ENCODE peak calls at places on chromosomes 6 and 20, in six cellular contexts. One of them, this sample, is unnamed.
A peak's percentile ranks its signal among the peaks of the same experiment; 100 is the strongest.

GRCh38 chr20:11438412-11438811 is 479.3 kb upstream of the BTBD3 start:
- DNase-seq in HEK293T: no peak
- DNase-seq in stimulated activated CD8-positive, alpha-beta memory T cell treated with anti-CD3 and anti-CD28 coated beads, Interleukin-15, amount 100 ng/mL, for 24 hours: no peak
- DNase-seq in NCI-H446 treated with DMSO at 0.1 percent for 48 hours: no peak
- DNase-seq in neural crest cell: no peak
- DNase-seq in brain microvascular endothelial cell: no peak
- DNase-seq in this sample: no peak

GRCh38 chr6:43060034-43060754 is 763 bp downstream of the KLC4 start:
- DNase-seq in HEK293T: no peak
- DNase-seq in stimulated activated CD8-positive, alpha-beta memory T cell treated with anti-CD3 and anti-CD28 coated beads, Interleukin-15, amount 100 ng/mL, for 24 hours: no peak
- DNase-seq in NCI-H446 treated with DMSO at 0.1 percent for 48 hours: no peak
- DNase-seq in neural crest cell: no peak
- DNase-seq in brain microvascular endothelial cell: no peak
- DNase-seq in this sample: no peak

GRCh38 chr20:54844346-54844745 is 369.0 kb downstream of the DOK5 start:
- DNase-seq in HEK293T: no peak
- DNase-seq in stimulated activated CD8-positive, alpha-beta memory T cell treated with anti-CD3 and anti-CD28 coated beads, Interleukin-15, amount 100 ng/mL, for 24 hours: no peak
- DNase-seq in NCI-H446 treated with DMSO at 0.1 percent for 48 hours: no peak
- DNase-seq in neural crest cell: no peak
- DNase-seq in brain microvascular endothelial cell: no peak
- DNase-seq in this sample: no peak

GRCh38 chr20:63567382-63568169 is 6.5 kb downstream of the HELZ2 start:
- DNase-seq in HEK293T: no peak
- DNase-seq in stimulated activated CD8-positive, alpha-beta memory T cell treated with anti-CD3 and anti-CD28 coated beads, Interleukin-15, amount 100 ng/mL, for 24 hours: no peak
- DNase-seq in NCI-H446 treated with DMSO at 0.1 percent for 48 hours: no peak
- DNase-seq in neural crest cell: no peak
- DNase-seq in brain microvascular endothelial cell: peak; percentile 20
- DNase-seq in this sample: no peak

GRCh38 chr20:38267251-38267650 is 6.7 kb upstream of the KIAA1755 start:
- DNase-seq in HEK293T: no peak
- DNase-seq in stimulated activated CD8-positive, alpha-beta memory T cell treated with anti-CD3 and anti-CD28 coated beads, Interleukin-15, amount 100 ng/mL, for 24 hours: no peak
- DNase-seq in NCI-H446 treated with DMSO at 0.1 percent for 48 hours: no peak
- DNase-seq in neural crest cell: no peak
- DNase-seq in brain microvascular endothelial cell: no peak
- DNase-seq in this sample: no peak

GRCh38 chr6:39476670-39477069 is 154.2 kb upstream of the KCNK16 start:
- DNase-seq in HEK293T: no peak
- DNase-seq in stimulated activated CD8-positive, alpha-beta memory T cell treated with anti-CD3 and anti-CD28 coated beads, Interleukin-15, amount 100 ng/mL, for 24 hours: no peak
- DNase-seq in NCI-H446 treated with DMSO at 0.1 percent for 48 hours: no peak
- DNase-seq in neural crest cell: no peak
- DNase-seq in brain microvascular endothelial cell: no peak
- DNase-seq in this sample: no peak

GRCh38 chr6:75117701-75118100 is 88.2 kb downstream of the COL12A1 start:
- DNase-seq in HEK293T: no peak
- DNase-seq in stimulated activated CD8-positive, alpha-beta memory T cell treated with anti-CD3 and anti-CD28 coated beads, Interleukin-15, amount 100 ng/mL, for 24 hours: no peak
- DNase-seq in NCI-H446 treated with DMSO at 0.1 percent for 48 hours: no peak
- DNase-seq in neural crest cell: no peak
- DNase-seq in brain microvascular endothelial cell: peak; percentile 35
- DNase-seq in this sample: no peak

GRCh38 chr6:166598441-166599138 is 12.1 kb upstream of the RAMACL start:
- DNase-seq in HEK293T: no peak
- DNase-seq in stimulated activated CD8-positive, alpha-beta memory T cell treated with anti-CD3 and anti-CD28 coated beads, Interleukin-15, amount 100 ng/mL, for 24 hours: no peak
- DNase-seq in NCI-H446 treated with DMSO at 0.1 percent for 48 hours: no peak
- DNase-seq in neural crest cell: no peak
- DNase-seq in brain microvascular endothelial cell: peak; percentile 91
- DNase-seq in this sample: no peak

GRCh38 chr6:140032177-140032576 is 657.7 kb upstream of the CITED2 start:
- DNase-seq in HEK293T: no peak
- DNase-seq in stimulated activated CD8-positive, alpha-beta memory T cell treated with anti-CD3 and anti-CD28 coated beads, Interleukin-15, amount 100 ng/mL, for 24 hours: no peak
- DNase-seq in NCI-H446 treated with DMSO at 0.1 percent for 48 hours: no peak
- DNase-seq in neural crest cell: no peak
- DNase-seq in brain microvascular endothelial cell: no peak
- DNase-seq in this sample: no peak

GRCh38 chr20:45450097-45450818 is 19.3 kb upstream of the WFDC2 start:
- DNase-seq in HEK293T: peak; percentile 52
- DNase-seq in stimulated activated CD8-positive, alpha-beta memory T cell treated with anti-CD3 and anti-CD28 coated beads, Interleukin-15, amount 100 ng/mL, for 24 hours: no peak
- DNase-seq in NCI-H446 treated with DMSO at 0.1 percent for 48 hours: no peak
- DNase-seq in neural crest cell: no peak
- DNase-seq in brain microvascular endothelial cell: peak; percentile 27
- DNase-seq in this sample: peak; percentile 31

GRCh38 chr6:116564921-116565872 is 6.1 kb upstream of the RWDD1 start:
- DNase-seq in HEK293T: no peak
- DNase-seq in stimulated activated CD8-positive, alpha-beta memory T cell treated with anti-CD3 and anti-CD28 coated beads, Interleukin-15, amount 100 ng/mL, for 24 hours: no peak
- DNase-seq in NCI-H446 treated with DMSO at 0.1 percent for 48 hours: no peak
- DNase-seq in neural crest cell: no peak
- DNase-seq in brain microvascular endothelial cell: no peak
- DNase-seq in this sample: no peak

GRCh38 chr6:126625019-126625418 is 285.1 kb downstream of the CENPW start:
- DNase-seq in HEK293T: no peak
- DNase-seq in stimulated activated CD8-positive, alpha-beta memory T cell treated with anti-CD3 and anti-CD28 coated beads, Interleukin-15, amount 100 ng/mL, for 24 hours: no peak
- DNase-seq in NCI-H446 treated with DMSO at 0.1 percent for 48 hours: no peak
- DNase-seq in neural crest cell: peak; percentile 24
- DNase-seq in brain microvascular endothelial cell: peak; percentile 43
- DNase-seq in this sample: no peak

GRCh38 chr20:63521602-63522001 is 1.0 kb downstream of the PPDPF start:
- DNase-seq in HEK293T: no peak
- DNase-seq in stimulated activated CD8-positive, alpha-beta memory T cell treated with anti-CD3 and anti-CD28 coated beads, Interleukin-15, amount 100 ng/mL, for 24 hours: no peak
- DNase-seq in NCI-H446 treated with DMSO at 0.1 percent for 48 hours: no peak
- DNase-seq in neural crest cell: no peak
- DNase-seq in brain microvascular endothelial cell: no peak
- DNase-seq in this sample: no peak

GRCh38 chr6:10397756-10398438 is 17.0 kb downstream of the TFAP2A start:
- DNase-seq in HEK293T: no peak
- DNase-seq in stimulated activated CD8-positive, alpha-beta memory T cell treated with anti-CD3 and anti-CD28 coated beads, Interleukin-15, amount 100 ng/mL, for 24 hours: no peak
- DNase-seq in NCI-H446 treated with DMSO at 0.1 percent for 48 hours: no peak
- DNase-seq in neural crest cell: no peak
- DNase-seq in brain microvascular endothelial cell: no peak
- DNase-seq in this sample: no peak

GRCh38 chr6:139373154-139373927 is 1.1 kb downstream of the CITED2 start:
- DNase-seq in HEK293T: peak; percentile 42
- DNase-seq in stimulated activated CD8-positive, alpha-beta memory T cell treated with anti-CD3 and anti-CD28 coated beads, Interleukin-15, amount 100 ng/mL, for 24 hours: peak; percentile 36
- DNase-seq in NCI-H446 treated with DMSO at 0.1 percent for 48 hours: peak; percentile 50
- DNase-seq in neural crest cell: peak; percentile 43
- DNase-seq in brain microvascular endothelial cell: peak; percentile 37
- DNase-seq in this sample: no peak

GRCh38 chr20:63230800-63231268 is 4.9 kb upstream of the BIRC7 start:
- DNase-seq in HEK293T: peak; percentile 63
- DNase-seq in stimulated activated CD8-positive, alpha-beta memory T cell treated with anti-CD3 and anti-CD28 coated beads, Interleukin-15, amount 100 ng/mL, for 24 hours: no peak
- DNase-seq in NCI-H446 treated with DMSO at 0.1 percent for 48 hours: no peak
- DNase-seq in neural crest cell: peak; percentile 70
- DNase-seq in brain microvascular endothelial cell: peak; percentile 65
- DNase-seq in this sample: no peak

GRCh38 chr6:118813795-118814194 is 80.2 kb upstream of the ASF1A start:
- DNase-seq in HEK293T: no peak
- DNase-seq in stimulated activated CD8-positive, alpha-beta memory T cell treated with anti-CD3 and anti-CD28 coated beads, Interleukin-15, amount 100 ng/mL, for 24 hours: no peak
- DNase-seq in NCI-H446 treated with DMSO at 0.1 percent for 48 hours: no peak
- DNase-seq in neural crest cell: no peak
- DNase-seq in brain microvascular endothelial cell: peak; percentile 72
- DNase-seq in this sample: no peak

GRCh38 chr6:27213544-27214125 is 33.9 kb upstream of the PRSS16 start:
- DNase-seq in HEK293T: peak; percentile 51
- DNase-seq in stimulated activated CD8-positive, alpha-beta memory T cell treated with anti-CD3 and anti-CD28 coated beads, Interleukin-15, amount 100 ng/mL, for 24 hours: no peak
- DNase-seq in NCI-H446 treated with DMSO at 0.1 percent for 48 hours: no peak
- DNase-seq in neural crest cell: peak; percentile 49
- DNase-seq in brain microvascular endothelial cell: peak; percentile 65
- DNase-seq in this sample: no peak

GRCh38 chr6:44220913-44221290 is 2.5 kb upstream of the SLC29A1 start:
- DNase-seq in HEK293T: no peak
- DNase-seq in stimulated activated CD8-positive, alpha-beta memory T cell treated with anti-CD3 and anti-CD28 coated beads, Interleukin-15, amount 100 ng/mL, for 24 hours: no peak
- DNase-seq in NCI-H446 treated with DMSO at 0.1 percent for 48 hours: no peak
- DNase-seq in neural crest cell: no peak
- DNase-seq in brain microvascular endothelial cell: no peak
- DNase-seq in this sample: no peak

This sample was measured in HCT116.